ENCODE peak calls at places on chromosomes 13 and 19, in seven cellular contexts. M is left ventricle myocardium inferior; P is uterus; R is stomach; Z is CD8-positive, alpha-beta T cell; Q is adrenal gland; V is A549. O is an unnamed sample. For H3K4me1, the result is how much of the 10 kb centered on the place peaks cover.

GRCh38 chr19:46372901-46373572 is 26.1 kb downstream of the PPP5C start:
- DNase-seq in Z (no peak), V (peak), M (no peak), Q (no peak), P (no peak), R (no peak), O (no peak)

GRCh38 chr19:19459099-19459498 is 53.6 kb downstream of the GATAD2A start:
- DNase-seq in M (no peak), Q (no peak), V (no peak), P (no peak), R (no peak), Z (no peak), O (no peak)

GRCh38 chr19:3932931-3933810 is at the start of gene NMRK2:
- DNase-seq in Z (no peak), Q (no peak), P (no peak), M (peak), R (no peak), V (no peak), O (peak)

GRCh38 chr19:12969292-12969988 is at the start of gene DAND5:
- DNase-seq in V (no peak), M (peak), P (no peak), R (peak), Q (peak), Z (no peak), O (peak)

GRCh38 chr13:110024646-110024980 is 238.2 kb upstream of the IRS2 start:
- DNase-seq in V (no peak), Q (no peak), R (no peak), P (no peak), Z (no peak), M (no peak), O (no peak)

GRCh38 chr19:5572556-5573286 is 5.0 kb upstream of the TINCR start:
- DNase-seq in R (no peak), M (no peak), P (no peak), Q (no peak), V (no peak), Z (no peak), O (no peak)

GRCh38 chr19:55647732-55648656 is at the start of gene CCDC106:
- DNase-seq in M (peak), Q (peak), V (peak), Z (peak), R (peak), P (peak), O (peak)

GRCh38 chr13:110665491-110666254 is 40.2 kb downstream of the CARS2 start:
- DNase-seq in P (no peak), M (no peak), R (no peak), Z (no peak), V (no peak), Q (no peak), O (no peak)

GRCh38 chr13:105365831-105366230 is 1169.6 kb downstream of the EFNB2 start:
- DNase-seq in V (no peak), Z (no peak), Q (no peak), M (no peak), R (no peak), P (no peak), O (no peak)

GRCh38 chr19:47572635-47573034 is 313 bp downstream of the ZNF541 start:
- DNase-seq in V (no peak), Z (no peak), M (no peak), P (no peak), Q (no peak), R (no peak), O (no peak)

GRCh38 chr13:47241446-47241845 is 344.6 kb upstream of the HTR2A start:
- DNase-seq in Q (no peak), Z (no peak), P (no peak), R (no peak), V (no peak), M (no peak), O (no peak)

GRCh38 chr13:102361113-102361512 is 40.7 kb downstream of the FGF14 start:
- DNase-seq in R (no peak), P (no peak), Z (no peak), V (no peak), Q (no peak), M (no peak), O (no peak)
- H3K4me1 ChIP-seq in R (under half), P (under half), Z (under half), V (under half), Q (under half), M (under half), O (under half)

GRCh38 chr19:14433454-14434156 is 499 bp downstream of the PKN1 start:
- DNase-seq in P (peak), R (peak), V (no peak), Q (peak), M (no peak), Z (no peak), O (peak)
- TF ChIP-seq CTCF in P (no peak), R (no peak), V (no peak), Q (no peak), M (no peak), Z (no peak), O (no peak)

DNA sequence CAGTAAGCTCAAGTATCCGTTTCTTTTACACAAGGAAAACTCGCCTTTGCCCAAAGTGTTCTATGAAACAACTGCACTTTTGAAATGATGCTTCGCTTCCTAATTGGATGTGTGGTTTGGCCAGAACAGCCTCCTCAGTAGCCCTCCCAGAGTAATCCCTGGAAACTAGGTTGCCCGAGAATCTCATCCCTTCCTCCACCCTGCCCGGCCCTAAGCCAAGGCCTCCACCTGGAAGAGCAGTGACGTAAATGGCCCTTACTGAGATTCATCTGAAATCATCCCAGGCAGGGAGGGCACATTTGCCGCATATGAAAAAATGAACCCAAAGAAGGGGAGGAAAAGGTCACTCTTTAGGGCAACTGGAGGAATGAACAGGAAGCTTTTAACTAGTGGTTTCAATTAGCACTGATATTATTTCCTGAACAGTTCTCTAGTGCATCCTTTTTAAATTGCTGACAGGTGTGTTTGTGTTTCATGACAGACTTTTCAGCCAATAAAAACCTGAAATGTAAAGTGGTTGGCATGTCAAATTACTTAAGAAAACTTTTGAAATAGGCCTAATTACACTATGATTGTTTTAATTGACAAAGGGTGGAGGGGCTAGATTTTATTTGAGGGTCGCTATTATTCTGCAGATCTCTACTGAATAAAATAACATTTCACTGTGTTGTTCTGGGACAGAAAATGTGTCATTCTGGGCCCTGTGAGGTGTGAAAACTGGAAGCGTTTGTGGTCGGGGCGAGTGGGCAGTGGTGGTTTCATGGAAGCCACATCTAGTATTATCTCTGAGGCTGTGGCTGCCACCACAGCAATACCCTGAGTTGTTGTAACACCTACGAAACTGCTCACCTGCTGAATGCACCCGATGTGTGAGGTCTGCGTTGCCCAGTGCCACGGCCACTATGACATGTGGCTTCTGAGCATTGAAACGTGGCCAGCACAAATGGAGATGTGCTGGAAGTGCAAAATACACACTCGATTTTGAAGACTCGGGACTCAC is 112.1 kb downstream of the ZIC5 start:
- DNase-seq in V (no peak), R (no peak), P (no peak), Q (no peak), Z (peak), M (no peak), O (no peak)
- H3K4me1 ChIP-seq in V (under half), R (under half), P (under half), Q (under half), Z (under half), M (under half), O (under half)

GRCh38 chr19:17235618-17236413 is 9.8 kb downstream of the OCEL1 start:
- DNase-seq in Z (peak), M (peak), R (peak), P (peak), V (no peak), Q (peak), O (peak)
- TF ChIP-seq CTCF in Z (peak), M (peak), R (peak), P (peak), V (peak), Q (no peak), O (peak)

DNA sequence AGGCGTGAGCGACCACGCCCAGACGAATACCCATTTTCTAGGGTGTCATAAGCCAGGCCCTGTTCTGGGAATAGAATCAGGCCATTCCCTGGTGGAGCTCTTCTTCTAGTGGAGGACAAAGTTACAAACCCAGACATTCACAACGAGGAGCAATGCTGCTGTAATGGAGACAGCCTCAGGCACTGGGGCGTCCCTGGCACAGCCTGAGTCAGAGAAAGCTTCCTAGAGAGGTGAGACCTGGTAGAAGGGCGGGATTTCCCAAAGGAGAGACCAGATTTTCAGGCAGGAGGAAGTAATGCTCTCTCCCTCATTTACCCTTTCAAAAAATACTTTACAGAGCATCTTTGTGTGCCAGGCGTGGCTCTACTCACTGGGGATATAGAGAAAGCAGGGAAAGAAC is 12.7 kb downstream of the PRKCG start:
- DNase-seq in Z (no peak), P (no peak), V (no peak), Q (no peak), M (no peak), R (no peak), O (no peak)
- H3K4me1 ChIP-seq in Z (under half), P (under half), V (under half), Q (under half), M (under half), R (under half), O (under half)

GRCh38 chr13:69820180-69820579 is 287.4 kb upstream of the ATXN8OS start:
- DNase-seq in V (no peak), P (no peak), Z (no peak), Q (no peak), M (no peak), R (no peak), O (no peak)

DNA sequence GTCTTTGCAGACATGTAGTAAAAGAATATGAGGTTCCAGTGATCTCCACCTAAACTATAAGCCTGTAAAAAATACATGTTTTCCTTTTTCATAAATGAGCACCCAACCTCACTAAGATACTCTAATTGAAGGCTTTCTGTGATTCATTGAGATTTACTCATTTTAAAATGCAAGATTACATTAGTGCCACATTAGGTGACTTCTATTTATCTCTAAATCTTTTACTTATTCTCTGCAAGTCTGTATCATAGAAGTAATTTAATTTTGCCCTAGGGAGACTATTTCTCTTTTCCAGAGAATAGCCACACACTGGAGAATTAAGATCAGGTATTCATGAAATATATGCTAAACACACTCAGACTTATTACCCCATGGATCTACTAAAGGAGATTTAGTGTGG is 290.3 kb upstream of the ATXN8OS start:
- DNase-seq in Z (no peak), Q (no peak), P (no peak), M (no peak), R (no peak), V (no peak), O (no peak)
- TF ChIP-seq CTCF in Z (no peak), Q (no peak), P (no peak), M (no peak), R (no peak), V (no peak), O (no peak)

GRCh38 chr19:14440049-14440448 is 6.9 kb downstream of the PKN1 start:
- DNase-seq in R (peak), V (no peak), Z (peak), M (peak), Q (peak), P (no peak), O (peak)

GRCh38 chr19:14434543-14435319 is 1.6 kb downstream of the PKN1 start:
- DNase-seq in V (no peak), M (peak), R (peak), P (peak), Q (peak), Z (no peak), O (peak)

GRCh38 chr19:14439014-14439413 is 5.9 kb downstream of the PKN1 start:
- DNase-seq in R (no peak), Q (no peak), M (no peak), Z (no peak), V (no peak), P (no peak), O (no peak)

GRCh38 chr19:14435320-14436050 is 2.4 kb downstream of the PKN1 start:
- DNase-seq in V (no peak), R (no peak), Q (no peak), P (no peak), M (no peak), Z (no peak), O (no peak)

DNA sequence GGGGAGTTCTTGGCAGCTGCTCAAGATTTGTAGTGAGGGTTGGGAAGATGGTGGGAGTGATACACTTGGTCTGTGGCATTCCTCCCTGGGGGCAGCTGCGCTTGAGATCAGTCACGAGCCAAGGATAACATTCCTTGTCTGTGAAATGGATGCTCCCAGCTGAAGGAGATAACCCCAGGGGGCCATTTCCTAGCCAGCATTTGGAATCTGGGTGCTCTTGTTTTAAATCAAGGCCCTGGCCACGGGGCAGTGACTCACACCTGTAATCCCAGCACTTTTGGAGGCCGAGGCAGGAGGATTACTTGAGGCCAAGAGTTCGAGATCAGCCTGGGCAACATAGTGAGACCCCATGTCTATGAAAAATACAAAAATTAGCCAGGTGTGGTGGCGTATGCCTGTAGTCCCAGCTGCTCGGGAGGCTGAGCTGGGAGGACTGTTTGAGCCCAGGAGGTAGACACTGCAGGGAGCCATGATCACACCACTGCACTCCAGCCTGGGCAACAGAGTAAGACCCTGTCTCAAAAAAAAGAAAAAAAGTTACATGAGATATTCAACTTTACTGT is 4.6 kb downstream of the PKN1 start:
- DNase-seq in Z (no peak), P (no peak), V (no peak), R (no peak), Q (no peak), M (no peak), O (no peak)
- H3K4me1 ChIP-seq in Z (half or more), P (under half), V (under half), R (under half), Q (under half), M (half or more), O (under half)